ENCODE peak calls at places on chromosomes 2 and 18, in five cellular contexts. V is fibroblast of mammary gland; K is aorta; U is CD8-positive, alpha-beta T cell; R is activated T-helper 1 cell treated with anti-CD3 and anti-CD28 coated beads, Interleukin-2, amount 50 U/mL, for 16 hours. L is an unnamed sample.

GRCh38 chr2:51650769-51651168 is 618.8 kb upstream of the NRXN1 start:
- DNase-seq in K (no peak), U (no peak), R (no peak), V (no peak), L (no peak)

GRCh38 chr2:11395971-11396689 is 51.7 kb upstream of the ROCK2 start:
- DNase-seq in V (no peak), U (no peak), R (no peak), K (no peak), L (no peak)

GRCh38 chr2:185689906-185690539 is 48.6 kb upstream of the FSIP2 start:
- DNase-seq in U (no peak), R (no peak), K (no peak), V (peak; percentile 7), L (peak; percentile 60)

GRCh38 chr2:46847726-46848421 is 67.7 kb downstream of the MCFD2 start:
- DNase-seq in K (no peak), R (no peak), V (peak; percentile 90), U (no peak), L (peak; percentile 73)

GRCh38 chr2:9264301-9264700 is 57.7 kb downstream of the ASAP2 start:
- DNase-seq in R (no peak), V (peak; percentile 64), U (no peak), K (no peak), L (peak; percentile 79)

GRCh38 chr18:48479531-48479930 is 59.3 kb upstream of the CTIF start:
- DNase-seq in V (no peak), K (no peak), R (no peak), U (no peak), L (no peak)

GRCh38 chr2:68853035-68853434 is 18.2 kb downstream of the BMP10 start:
- DNase-seq in K (no peak), V (peak; percentile 6), U (no peak), R (no peak), L (peak; percentile 36)

GRCh38 chr2:192288290-192288689 is 93.6 kb upstream of the TMEFF2 start:
- DNase-seq in U (no peak), K (no peak), R (no peak), V (no peak), L (no peak)

GRCh38 chr2:165469417-165469816 is at the start of gene CSRNP3:
- DNase-seq in R (no peak), K (no peak), V (peak; percentile 87), U (no peak), L (peak; percentile 82)

GRCh38 chr2:151350579-151351195 is 6.7 kb upstream of the TNFAIP6 start:
- DNase-seq in R (no peak), V (peak; percentile 60), K (no peak), U (no peak), L (peak; percentile 35)

GRCh38 chr18:32060026-32060425 is 31.6 kb upstream of the RNF138 start:
- DNase-seq in U (no peak), V (no peak), K (no peak), R (no peak), L (no peak)

GRCh38 chr2:25306767-25307368 is 34.9 kb downstream of the DNMT3A start:
- DNase-seq in U (no peak), V (no peak), R (no peak), K (no peak), L (peak; percentile 24)

GRCh38 chr2:8103085-8103708 is 578.7 kb upstream of the ID2 start:
- DNase-seq in K (no peak), V (peak; percentile 85), R (no peak), U (no peak), L (no peak)

GRCh38 chr2:27888790-27889189 is 1.4 kb downstream of the RBKS start:
- DNase-seq in R (no peak), V (peak; percentile 20), K (no peak), U (no peak), L (no peak)

GRCh38 chr18:28760299-28760698 is 583.4 kb upstream of the CDH2 start:
- DNase-seq in U (no peak), V (no peak), R (no peak), K (no peak), L (no peak)

GRCh38 chr2:105470979-105471378 is 72.1 kb upstream of the FHL2 start:
- DNase-seq in R (no peak), V (no peak), K (no peak), U (no peak), L (no peak)